ENCODE peak calls at places on chromosomes 1 and 21, in nine cellular contexts. One of them, this sample, is unnamed.
A peak's percentile ranks its signal among the peaks of the same experiment; 100 is the strongest.

GRCh38 chr1:6454856-6455751 is 10.9 kb downstream of the TNFRSF25 start:
- DNase-seq in AG08395: no peak
- DNase-seq in Ammon's horn: no peak
- DNase-seq in central memory CD4-positive, alpha-beta T cell: peak; percentile 51
- DNase-seq in activated CD4-positive, alpha-beta T cell treated with anti-CD3 and anti-CD28 coated beads, Interleukin-2, amount 10 ng/mL, durations not matched to agents 7 days and 5 days: no peak
- DNase-seq in effector CD4-positive, alpha-beta T cell: peak; percentile 31
- DNase-seq in amniotic stem cell: no peak
- DNase-seq in foreskin fibroblast: peak; percentile 29
- DNase-seq in ELF-1: peak; percentile 66
- DNase-seq in this sample: peak; percentile 80

GRCh38 chr1:61338899-61339298 is 256.5 kb downstream of the NFIA start:
- DNase-seq in AG08395: no peak
- DNase-seq in Ammon's horn: no peak
- DNase-seq in central memory CD4-positive, alpha-beta T cell: no peak
- DNase-seq in activated CD4-positive, alpha-beta T cell treated with anti-CD3 and anti-CD28 coated beads, Interleukin-2, amount 10 ng/mL, durations not matched to agents 7 days and 5 days: no peak
- DNase-seq in effector CD4-positive, alpha-beta T cell: no peak
- DNase-seq in amniotic stem cell: no peak
- DNase-seq in foreskin fibroblast: no peak
- DNase-seq in ELF-1: no peak
- DNase-seq in this sample: no peak

GRCh38 chr1:17122449-17123194 is 3.4 kb upstream of the PADI2 start:
- DNase-seq in AG08395: no peak
- DNase-seq in Ammon's horn: no peak
- DNase-seq in central memory CD4-positive, alpha-beta T cell: no peak
- DNase-seq in activated CD4-positive, alpha-beta T cell treated with anti-CD3 and anti-CD28 coated beads, Interleukin-2, amount 10 ng/mL, durations not matched to agents 7 days and 5 days: no peak
- DNase-seq in effector CD4-positive, alpha-beta T cell: no peak
- DNase-seq in amniotic stem cell: no peak
- DNase-seq in foreskin fibroblast: peak; percentile 20
- DNase-seq in ELF-1: no peak
- DNase-seq in this sample: no peak

GRCh38 chr1:168799918-168800605 is 71.1 kb upstream of the DPT start:
- DNase-seq in AG08395: no peak
- DNase-seq in Ammon's horn: no peak
- DNase-seq in central memory CD4-positive, alpha-beta T cell: no peak
- DNase-seq in activated CD4-positive, alpha-beta T cell treated with anti-CD3 and anti-CD28 coated beads, Interleukin-2, amount 10 ng/mL, durations not matched to agents 7 days and 5 days: no peak
- DNase-seq in effector CD4-positive, alpha-beta T cell: no peak
- DNase-seq in amniotic stem cell: no peak
- DNase-seq in foreskin fibroblast: no peak
- DNase-seq in ELF-1: no peak
- DNase-seq in this sample: no peak

GRCh38 chr1:33607444-33608005 is 135.1 kb downstream of the ZSCAN20 start:
- DNase-seq in AG08395: no peak
- DNase-seq in Ammon's horn: no peak
- DNase-seq in central memory CD4-positive, alpha-beta T cell: no peak
- DNase-seq in activated CD4-positive, alpha-beta T cell treated with anti-CD3 and anti-CD28 coated beads, Interleukin-2, amount 10 ng/mL, durations not matched to agents 7 days and 5 days: no peak
- DNase-seq in effector CD4-positive, alpha-beta T cell: no peak
- DNase-seq in amniotic stem cell: no peak
- DNase-seq in foreskin fibroblast: no peak
- DNase-seq in ELF-1: no peak
- DNase-seq in this sample: no peak

GRCh38 chr1:206882555-206882954 is 14.7 kb upstream of the IL24 start:
- DNase-seq in AG08395: no peak
- DNase-seq in Ammon's horn: no peak
- DNase-seq in central memory CD4-positive, alpha-beta T cell: no peak
- DNase-seq in activated CD4-positive, alpha-beta T cell treated with anti-CD3 and anti-CD28 coated beads, Interleukin-2, amount 10 ng/mL, durations not matched to agents 7 days and 5 days: no peak
- DNase-seq in effector CD4-positive, alpha-beta T cell: no peak
- DNase-seq in amniotic stem cell: no peak
- DNase-seq in foreskin fibroblast: no peak
- DNase-seq in ELF-1: no peak
- DNase-seq in this sample: no peak

GRCh38 chr1:215181518-215181917 is 99.0 kb downstream of the KCNK2 start:
- DNase-seq in AG08395: no peak
- DNase-seq in Ammon's horn: no peak
- DNase-seq in central memory CD4-positive, alpha-beta T cell: no peak
- DNase-seq in activated CD4-positive, alpha-beta T cell treated with anti-CD3 and anti-CD28 coated beads, Interleukin-2, amount 10 ng/mL, durations not matched to agents 7 days and 5 days: no peak
- DNase-seq in effector CD4-positive, alpha-beta T cell: no peak
- DNase-seq in amniotic stem cell: no peak
- DNase-seq in foreskin fibroblast: no peak
- DNase-seq in ELF-1: no peak
- DNase-seq in this sample: no peak

GRCh38 chr1:32496127-32496526 is 31.3 kb downstream of the ZBTB8B start:
- DNase-seq in AG08395: peak; percentile 29
- DNase-seq in Ammon's horn: no peak
- DNase-seq in central memory CD4-positive, alpha-beta T cell: no peak
- DNase-seq in activated CD4-positive, alpha-beta T cell treated with anti-CD3 and anti-CD28 coated beads, Interleukin-2, amount 10 ng/mL, durations not matched to agents 7 days and 5 days: no peak
- DNase-seq in effector CD4-positive, alpha-beta T cell: no peak
- DNase-seq in amniotic stem cell: no peak
- DNase-seq in foreskin fibroblast: peak; percentile 68
- DNase-seq in ELF-1: no peak
- DNase-seq in this sample: no peak

GRCh38 chr21:33441489-33442477 is 38.0 kb downstream of the TMEM50B start:
- DNase-seq in AG08395: peak; percentile 75
- DNase-seq in Ammon's horn: no peak
- DNase-seq in central memory CD4-positive, alpha-beta T cell: no peak
- DNase-seq in activated CD4-positive, alpha-beta T cell treated with anti-CD3 and anti-CD28 coated beads, Interleukin-2, amount 10 ng/mL, durations not matched to agents 7 days and 5 days: no peak
- DNase-seq in effector CD4-positive, alpha-beta T cell: no peak
- DNase-seq in amniotic stem cell: peak; percentile 35
- DNase-seq in foreskin fibroblast: peak; percentile 68
- DNase-seq in ELF-1: no peak
- DNase-seq in this sample: no peak

GRCh38 chr21:34201441-34201838 is 128.1 kb downstream of the MRPS6 start:
- DNase-seq in AG08395: no peak
- DNase-seq in Ammon's horn: no peak
- DNase-seq in central memory CD4-positive, alpha-beta T cell: no peak
- DNase-seq in activated CD4-positive, alpha-beta T cell treated with anti-CD3 and anti-CD28 coated beads, Interleukin-2, amount 10 ng/mL, durations not matched to agents 7 days and 5 days: no peak
- DNase-seq in effector CD4-positive, alpha-beta T cell: no peak
- DNase-seq in amniotic stem cell: no peak
- DNase-seq in foreskin fibroblast: no peak
- DNase-seq in ELF-1: no peak
- DNase-seq in this sample: no peak

GRCh38 chr21:25171438-25171837 is 435.8 kb downstream of the MRPL39 start:
- DNase-seq in AG08395: peak; percentile 32
- DNase-seq in Ammon's horn: no peak
- DNase-seq in central memory CD4-positive, alpha-beta T cell: no peak
- DNase-seq in activated CD4-positive, alpha-beta T cell treated with anti-CD3 and anti-CD28 coated beads, Interleukin-2, amount 10 ng/mL, durations not matched to agents 7 days and 5 days: no peak
- DNase-seq in effector CD4-positive, alpha-beta T cell: no peak
- DNase-seq in amniotic stem cell: no peak
- DNase-seq in foreskin fibroblast: no peak
- DNase-seq in ELF-1: no peak
- DNase-seq in this sample: no peak

GRCh38 chr1:185284533-185285244 is 32.4 kb downstream of the IVNS1ABP start:
- DNase-seq in AG08395: peak; percentile 3
- DNase-seq in Ammon's horn: no peak
- DNase-seq in central memory CD4-positive, alpha-beta T cell: no peak
- DNase-seq in activated CD4-positive, alpha-beta T cell treated with anti-CD3 and anti-CD28 coated beads, Interleukin-2, amount 10 ng/mL, durations not matched to agents 7 days and 5 days: no peak
- DNase-seq in effector CD4-positive, alpha-beta T cell: no peak
- DNase-seq in amniotic stem cell: no peak
- DNase-seq in foreskin fibroblast: no peak
- DNase-seq in ELF-1: peak; percentile 65
- DNase-seq in this sample: no peak

GRCh38 chr1:18653375-18653774 is 22.7 kb downstream of the PAX7 start:
- DNase-seq in AG08395: no peak
- DNase-seq in Ammon's horn: no peak
- DNase-seq in central memory CD4-positive, alpha-beta T cell: no peak
- DNase-seq in activated CD4-positive, alpha-beta T cell treated with anti-CD3 and anti-CD28 coated beads, Interleukin-2, amount 10 ng/mL, durations not matched to agents 7 days and 5 days: peak; percentile 35
- DNase-seq in effector CD4-positive, alpha-beta T cell: no peak
- DNase-seq in amniotic stem cell: no peak
- DNase-seq in foreskin fibroblast: no peak
- DNase-seq in ELF-1: no peak
- DNase-seq in this sample: no peak

GRCh38 chr1:9121891-9122409 is 7.0 kb downstream of the GPR157 start:
- DNase-seq in AG08395: no peak
- DNase-seq in Ammon's horn: no peak
- DNase-seq in central memory CD4-positive, alpha-beta T cell: peak; percentile 55
- DNase-seq in activated CD4-positive, alpha-beta T cell treated with anti-CD3 and anti-CD28 coated beads, Interleukin-2, amount 10 ng/mL, durations not matched to agents 7 days and 5 days: peak; percentile 70
- DNase-seq in effector CD4-positive, alpha-beta T cell: no peak
- DNase-seq in amniotic stem cell: no peak
- DNase-seq in foreskin fibroblast: no peak
- DNase-seq in ELF-1: no peak
- DNase-seq in this sample: no peak

GRCh38 chr1:234072793-234073192 is 168.3 kb downstream of the SLC35F3 start:
- DNase-seq in AG08395: no peak
- DNase-seq in Ammon's horn: peak; percentile 68
- DNase-seq in central memory CD4-positive, alpha-beta T cell: no peak
- DNase-seq in activated CD4-positive, alpha-beta T cell treated with anti-CD3 and anti-CD28 coated beads, Interleukin-2, amount 10 ng/mL, durations not matched to agents 7 days and 5 days: no peak
- DNase-seq in effector CD4-positive, alpha-beta T cell: no peak
- DNase-seq in amniotic stem cell: no peak
- DNase-seq in foreskin fibroblast: no peak
- DNase-seq in ELF-1: no peak
- DNase-seq in this sample: no peak

GRCh38 chr1:1419812-1420653 is 1.0 kb downstream of the ANKRD65 start:
- DNase-seq in AG08395: no peak
- DNase-seq in Ammon's horn: no peak
- DNase-seq in central memory CD4-positive, alpha-beta T cell: no peak
- DNase-seq in activated CD4-positive, alpha-beta T cell treated with anti-CD3 and anti-CD28 coated beads, Interleukin-2, amount 10 ng/mL, durations not matched to agents 7 days and 5 days: no peak
- DNase-seq in effector CD4-positive, alpha-beta T cell: no peak
- DNase-seq in amniotic stem cell: no peak
- DNase-seq in foreskin fibroblast: peak; percentile 52
- DNase-seq in ELF-1: no peak
- DNase-seq in this sample: peak; percentile 53

GRCh38 chr21:25682382-25682781 is 43.3 kb downstream of the JAM2 start:
- DNase-seq in AG08395: no peak
- DNase-seq in Ammon's horn: no peak
- DNase-seq in central memory CD4-positive, alpha-beta T cell: no peak
- DNase-seq in activated CD4-positive, alpha-beta T cell treated with anti-CD3 and anti-CD28 coated beads, Interleukin-2, amount 10 ng/mL, durations not matched to agents 7 days and 5 days: no peak
- DNase-seq in effector CD4-positive, alpha-beta T cell: no peak
- DNase-seq in amniotic stem cell: no peak
- DNase-seq in foreskin fibroblast: no peak
- DNase-seq in ELF-1: no peak
- DNase-seq in this sample: peak; percentile 38

GRCh38 chr1:41599912-41600311 is 115.4 kb upstream of the EDN2 start:
- DNase-seq in AG08395: no peak
- DNase-seq in Ammon's horn: no peak
- DNase-seq in central memory CD4-positive, alpha-beta T cell: no peak
- DNase-seq in activated CD4-positive, alpha-beta T cell treated with anti-CD3 and anti-CD28 coated beads, Interleukin-2, amount 10 ng/mL, durations not matched to agents 7 days and 5 days: no peak
- DNase-seq in effector CD4-positive, alpha-beta T cell: no peak
- DNase-seq in amniotic stem cell: no peak
- DNase-seq in foreskin fibroblast: peak; percentile 71
- DNase-seq in ELF-1: no peak
- DNase-seq in this sample: no peak

GRCh38 chr1:235725493-235725892 is 75.9 kb upstream of the GNG4 start:
- DNase-seq in AG08395: peak; percentile 3
- DNase-seq in Ammon's horn: no peak
- DNase-seq in central memory CD4-positive, alpha-beta T cell: no peak
- DNase-seq in activated CD4-positive, alpha-beta T cell treated with anti-CD3 and anti-CD28 coated beads, Interleukin-2, amount 10 ng/mL, durations not matched to agents 7 days and 5 days: no peak
- DNase-seq in effector CD4-positive, alpha-beta T cell: no peak
- DNase-seq in amniotic stem cell: no peak
- DNase-seq in foreskin fibroblast: no peak
- DNase-seq in ELF-1: peak; percentile 14
- DNase-seq in this sample: no peak

GRCh38 chr1:179091691-179092165 is 9.9 kb downstream of the TOR3A start:
- DNase-seq in AG08395: peak; percentile 55
- DNase-seq in Ammon's horn: no peak
- DNase-seq in central memory CD4-positive, alpha-beta T cell: no peak
- DNase-seq in activated CD4-positive, alpha-beta T cell treated with anti-CD3 and anti-CD28 coated beads, Interleukin-2, amount 10 ng/mL, durations not matched to agents 7 days and 5 days: no peak
- DNase-seq in effector CD4-positive, alpha-beta T cell: no peak
- DNase-seq in amniotic stem cell: no peak
- DNase-seq in foreskin fibroblast: peak; percentile 88
- DNase-seq in ELF-1: no peak
- DNase-seq in this sample: no peak

GRCh38 chr1:194889310-194889709 is 1702.9 kb upstream of the B3GALT2 start:
- DNase-seq in AG08395: no peak
- DNase-seq in Ammon's horn: no peak
- DNase-seq in central memory CD4-positive, alpha-beta T cell: no peak
- DNase-seq in activated CD4-positive, alpha-beta T cell treated with anti-CD3 and anti-CD28 coated beads, Interleukin-2, amount 10 ng/mL, durations not matched to agents 7 days and 5 days: no peak
- DNase-seq in effector CD4-positive, alpha-beta T cell: no peak
- DNase-seq in amniotic stem cell: no peak
- DNase-seq in foreskin fibroblast: no peak
- DNase-seq in ELF-1: no peak
- DNase-seq in this sample: no peak

GRCh38 chr1:200510228-200510623 is 100.4 kb upstream of the ZNF281 start:
- DNase-seq in AG08395: peak; percentile 85
- DNase-seq in Ammon's horn: peak; percentile 90
- DNase-seq in central memory CD4-positive, alpha-beta T cell: peak; percentile 46
- DNase-seq in activated CD4-positive, alpha-beta T cell treated with anti-CD3 and anti-CD28 coated beads, Interleukin-2, amount 10 ng/mL, durations not matched to agents 7 days and 5 days: peak; percentile 79
- DNase-seq in effector CD4-positive, alpha-beta T cell: peak; percentile 60
- DNase-seq in amniotic stem cell: peak; percentile 39
- DNase-seq in foreskin fibroblast: peak; percentile 89
- DNase-seq in ELF-1: peak; percentile 57
- DNase-seq in this sample: peak; percentile 76

GRCh38 chr1:74790453-74790852 is 57.5 kb downstream of the TYW3 start:
- DNase-seq in AG08395: no peak
- DNase-seq in Ammon's horn: no peak
- DNase-seq in central memory CD4-positive, alpha-beta T cell: no peak
- DNase-seq in activated CD4-positive, alpha-beta T cell treated with anti-CD3 and anti-CD28 coated beads, Interleukin-2, amount 10 ng/mL, durations not matched to agents 7 days and 5 days: no peak
- DNase-seq in effector CD4-positive, alpha-beta T cell: no peak
- DNase-seq in amniotic stem cell: no peak
- DNase-seq in foreskin fibroblast: no peak
- DNase-seq in ELF-1: no peak
- DNase-seq in this sample: no peak

GRCh38 chr1:198179556-198179981 is 22.8 kb downstream of the NEK7 start:
- DNase-seq in AG08395: no peak
- DNase-seq in Ammon's horn: no peak
- DNase-seq in central memory CD4-positive, alpha-beta T cell: peak; percentile 44
- DNase-seq in activated CD4-positive, alpha-beta T cell treated with anti-CD3 and anti-CD28 coated beads, Interleukin-2, amount 10 ng/mL, durations not matched to agents 7 days and 5 days: peak; percentile 32
- DNase-seq in effector CD4-positive, alpha-beta T cell: no peak
- DNase-seq in amniotic stem cell: no peak
- DNase-seq in foreskin fibroblast: no peak
- DNase-seq in ELF-1: no peak
- DNase-seq in this sample: no peak

GRCh38 chr1:89088597-89088996 is 23.6 kb upstream of the GBP1 start:
- DNase-seq in AG08395: no peak
- DNase-seq in Ammon's horn: no peak
- DNase-seq in central memory CD4-positive, alpha-beta T cell: no peak
- DNase-seq in activated CD4-positive, alpha-beta T cell treated with anti-CD3 and anti-CD28 coated beads, Interleukin-2, amount 10 ng/mL, durations not matched to agents 7 days and 5 days: no peak
- DNase-seq in effector CD4-positive, alpha-beta T cell: no peak
- DNase-seq in amniotic stem cell: no peak
- DNase-seq in foreskin fibroblast: no peak
- DNase-seq in ELF-1: no peak
- DNase-seq in this sample: no peak

GRCh38 chr1:8889925-8890785 is 11.7 kb upstream of the ENO1 start:
- DNase-seq in AG08395: peak; percentile 93
- DNase-seq in Ammon's horn: peak; percentile 92
- DNase-seq in central memory CD4-positive, alpha-beta T cell: no peak
- DNase-seq in activated CD4-positive, alpha-beta T cell treated with anti-CD3 and anti-CD28 coated beads, Interleukin-2, amount 10 ng/mL, durations not matched to agents 7 days and 5 days: no peak
- DNase-seq in effector CD4-positive, alpha-beta T cell: no peak
- DNase-seq in amniotic stem cell: peak; percentile 42
- DNase-seq in foreskin fibroblast: peak; percentile 96
- DNase-seq in ELF-1: peak; percentile 22
- DNase-seq in this sample: no peak

GRCh38 chr1:30372792-30373433 is 350.5 kb downstream of the MATN1 start:
- DNase-seq in AG08395: no peak
- DNase-seq in Ammon's horn: no peak
- DNase-seq in central memory CD4-positive, alpha-beta T cell: no peak
- DNase-seq in activated CD4-positive, alpha-beta T cell treated with anti-CD3 and anti-CD28 coated beads, Interleukin-2, amount 10 ng/mL, durations not matched to agents 7 days and 5 days: no peak
- DNase-seq in effector CD4-positive, alpha-beta T cell: no peak
- DNase-seq in amniotic stem cell: no peak
- DNase-seq in foreskin fibroblast: no peak
- DNase-seq in ELF-1: peak; percentile 71
- DNase-seq in this sample: peak; percentile 71

GRCh38 chr1:81549588-81550127 is 251.1 kb upstream of the ADGRL2 start:
- DNase-seq in AG08395: peak; percentile 57
- DNase-seq in Ammon's horn: peak; percentile 17
- DNase-seq in central memory CD4-positive, alpha-beta T cell: no peak
- DNase-seq in activated CD4-positive, alpha-beta T cell treated with anti-CD3 and anti-CD28 coated beads, Interleukin-2, amount 10 ng/mL, durations not matched to agents 7 days and 5 days: no peak
- DNase-seq in effector CD4-positive, alpha-beta T cell: no peak
- DNase-seq in amniotic stem cell: no peak
- DNase-seq in foreskin fibroblast: peak; percentile 65
- DNase-seq in ELF-1: peak; percentile 23
- DNase-seq in this sample: no peak

GRCh38 chr1:210751911-210752310 is 382.0 kb downstream of the KCNH1 start:
- DNase-seq in AG08395: no peak
- DNase-seq in Ammon's horn: no peak
- DNase-seq in central memory CD4-positive, alpha-beta T cell: no peak
- DNase-seq in activated CD4-positive, alpha-beta T cell treated with anti-CD3 and anti-CD28 coated beads, Interleukin-2, amount 10 ng/mL, durations not matched to agents 7 days and 5 days: no peak
- DNase-seq in effector CD4-positive, alpha-beta T cell: no peak
- DNase-seq in amniotic stem cell: no peak
- DNase-seq in foreskin fibroblast: no peak
- DNase-seq in ELF-1: no peak
- DNase-seq in this sample: no peak

This sample was measured in H9.